ENCODE peak calls at places on chromosome 5, in four cellular contexts. H is NCI-H1436, D is anterior cingulate cortex, Q is H54. T is an unnamed sample.

GRCh38 chr5:1657161-1657741 is 133.5 kb upstream of the LPCAT1 start:
- DNase-seq in D (no peak), Q (no peak), H (no peak), T (no peak)

GRCh38 chr5:138545919-138546562 is 3.0 kb upstream of the ETF1 start:
- DNase-seq in D (no peak), H (no peak), Q (no peak), T (no peak)

GRCh38 chr5:113282470-113282869 is 152.3 kb downstream of the TSSK1B start:
- DNase-seq in D (no peak), Q (no peak), H (no peak), T (no peak)

GRCh38 chr5:112143684-112144083 is 275.4 kb downstream of the EPB41L4A start:
- DNase-seq in D (no peak), H (no peak), Q (no peak), T (no peak)

GRCh38 chr5:176614805-176615478 is 5.0 kb upstream of the GPRIN1 start:
- DNase-seq in Q (peak; percentile 88), H (no peak), D (no peak), T (no peak)

GRCh38 chr5:41708604-41708940 is 161.7 kb downstream of the OXCT1 start:
- DNase-seq in D (no peak), H (no peak), Q (no peak), T (no peak)

GRCh38 chr5:112738180-112738560 is 485 bp downstream of the APC start:
- DNase-seq in H (no peak), Q (no peak), D (peak; percentile 69), T (peak; percentile 79)

GRCh38 chr5:137328418-137328937 is 170.6 kb downstream of the SPOCK1 start:
- DNase-seq in H (no peak), Q (no peak), D (no peak), T (no peak)

GRCh38 chr5:93281980-93282772 is 298.8 kb downstream of the NR2F1-AS1 start:
- DNase-seq in Q (no peak), D (no peak), H (no peak), T (no peak)

GRCh38 chr5:80191991-80192398 is 63.9 kb downstream of the SERINC5 start:
- DNase-seq in Q (no peak), H (no peak), D (peak; percentile 46), T (peak; percentile 68)

GRCh38 chr5:343461-344401 is 22.2 kb downstream of the AHRR start:
- DNase-seq in Q (peak; percentile 52), H (no peak), D (no peak), T (no peak)

GRCh38 chr5:149452665-149453617 is 73.8 kb upstream of the IL17B start:
- DNase-seq in Q (peak; percentile 78), H (no peak), D (no peak), T (no peak)